ENCODE peak calls at places on chromosomes 16 and 17, in ten cellular contexts. A is central memory CD8-positive, alpha-beta T cell; V is stimulated activated CD8-positive, alpha-beta memory T cell treated with anti-CD3 and anti-CD28 coated beads, Interleukin-4, amount 100 ng/mL, for 4 hours; L is AG04450; R is ascending aorta; U is activated CD8-positive, alpha-beta memory T cell treated with anti-CD3 and anti-CD28 coated beads for 4 hours; Z is NCI-H774; S is globus pallidus; J is NCI-H510A; O is A549. P is an unnamed sample.

GRCh38 chr16:79278506-79278905 is 322.0 kb downstream of the MAF start:
- DNase-seq in O (no peak), Z (no peak), U (peak; percentile 24), L (no peak), A (peak; percentile 36), S (no peak), V (peak; percentile 15), R (no peak), J (no peak), P (no peak)

GRCh38 chr16:71893888-71894228 is 1.5 kb upstream of the IST1 start:
- DNase-seq in Z (no peak), R (no peak), O (no peak), J (no peak), L (no peak), A (no peak), S (no peak), U (no peak), V (no peak), P (no peak)

GRCh38 chr17:16814439-16814838 is 124.4 kb downstream of the CCDC144A start:
- DNase-seq in Z (no peak), J (no peak), V (no peak), U (no peak), S (no peak), L (no peak), A (no peak), R (no peak), O (no peak), P (no peak)

GRCh38 chr16:1825864-1826690 is 548 bp downstream of the HAGH start:
- DNase-seq in O (peak; percentile 31), Z (peak; percentile 34), J (no peak), S (peak; percentile 19), V (no peak), U (peak; percentile 42), L (peak; percentile 8), R (no peak), A (peak; percentile 23), P (peak; percentile 43)

GRCh38 chr16:23258919-23259237 is 43.2 kb upstream of the SCNN1B start:
- DNase-seq in O (no peak), L (no peak), R (no peak), S (no peak), A (no peak), U (no peak), J (no peak), V (no peak), Z (no peak), P (no peak)

GRCh38 chr16:57051696-57052228 is 40.6 kb upstream of the CPNE2 start:
- DNase-seq in S (no peak), O (no peak), A (no peak), R (no peak), L (no peak), Z (no peak), J (no peak), V (no peak), U (no peak), P (no peak)

GRCh38 chr17:2438823-2439222 is 38.0 kb upstream of the MNT start:
- DNase-seq in L (no peak), V (no peak), R (no peak), J (no peak), O (no peak), A (no peak), Z (no peak), U (no peak), S (no peak), P (no peak)

GRCh38 chr17:77211681-77212080 is 70.9 kb downstream of the SEC14L1 start:
- DNase-seq in Z (no peak), S (no peak), V (no peak), L (no peak), U (no peak), A (no peak), R (no peak), J (no peak), O (no peak), P (no peak)

GRCh38 chr16:20333120-20333519 is 5.8 kb upstream of the GP2 start:
- DNase-seq in A (no peak), J (no peak), L (no peak), V (no peak), O (no peak), Z (no peak), R (no peak), U (no peak), S (no peak), P (no peak)

GRCh38 chr17:60229189-60229802 is 79.5 kb downstream of the CA4 start:
- DNase-seq in U (no peak), L (no peak), V (no peak), O (no peak), Z (no peak), A (no peak), R (no peak), J (no peak), S (no peak), P (no peak)

GRCh38 chr17:33435716-33436301 is 142.7 kb upstream of the ASIC2 start:
- DNase-seq in A (no peak), O (no peak), L (no peak), S (no peak), Z (no peak), V (no peak), U (no peak), J (no peak), R (no peak), P (no peak)

GRCh38 chr17:75338335-75338734 is 49.1 kb upstream of the SLC25A19 start:
- DNase-seq in V (no peak), L (peak; percentile 7), O (no peak), J (no peak), A (no peak), Z (no peak), R (no peak), S (no peak), U (no peak), P (no peak)

GRCh38 chr16:4142268-4142667 is 26.0 kb upstream of the ADCY9 start:
- DNase-seq in V (peak; percentile 1), O (no peak), Z (no peak), R (no peak), A (peak; percentile 19), S (peak; percentile 3), L (no peak), J (no peak), U (no peak), P (no peak)

GRCh38 chr16:67470314-67470713 is 10.6 kb downstream of the ATP6V0D1 start:
- DNase-seq in Z (peak; percentile 27), O (no peak), V (no peak), J (peak; percentile 64), L (no peak), U (no peak), A (no peak), R (peak; percentile 80), S (peak; percentile 96), P (no peak)

GRCh38 chr17:2237960-2238359 is 65.6 kb downstream of the SMG6 start:
- DNase-seq in L (no peak), R (peak; percentile 58), V (no peak), Z (no peak), O (no peak), A (no peak), U (no peak), S (no peak), J (no peak), P (no peak)